ENCODE peak calls at places on chromosomes 1 and 21, in seven cellular contexts. K is RWPE2; W is CD4-positive, alpha-beta memory T cell; I is psoas muscle; L is right lobe of liver; C is CD4-positive, CD25-positive, alpha-beta regulatory T cell; H is aorta. P is an unnamed sample.
A peak's percentile ranks its signal among the peaks of the same experiment; 100 is the strongest.

GRCh38 chr1:100528861-100529260 is 9.1 kb upstream of the GPR88 start:
- DNase-seq in H (no peak), W (no peak), K (no peak), C (no peak), I (no peak), L (no peak), P (no peak)

GRCh38 chr1:246647113-246647512 is 77.1 kb upstream of the SCCPDH start:
- DNase-seq in H (no peak), C (no peak), K (no peak), L (no peak), I (peak; percentile 77), W (no peak), P (no peak)

GRCh38 chr1:110667766-110668165 is 7.0 kb downstream of the KCNA3 start:
- DNase-seq in I (no peak), H (no peak), C (no peak), L (no peak), W (no peak), K (no peak), P (no peak)

GRCh38 chr1:154961207-154961496 is 430 bp downstream of the PYGO2 start:
- DNase-seq in L (no peak), C (no peak), I (no peak), H (no peak), K (no peak), W (no peak), P (no peak)

GRCh38 chr1:11387829-11388228 is 91.1 kb upstream of the DISP3 start:
- DNase-seq in C (no peak), K (no peak), H (no peak), I (no peak), L (no peak), W (no peak), P (no peak)

GRCh38 chr1:212650228-212650627 is 41.7 kb downstream of the ATF3 start:
- DNase-seq in C (no peak), H (no peak), I (no peak), W (no peak), L (no peak), K (no peak), P (no peak)

GRCh38 chr1:180268556-180269044 is 38.5 kb downstream of the LHX4 start:
- DNase-seq in C (no peak), I (no peak), K (no peak), W (no peak), L (no peak), H (peak; percentile 6), P (no peak)

GRCh38 chr21:46323227-46323709 is 402 bp downstream of the C21orf58 start:
- DNase-seq in I (no peak), L (no peak), C (no peak), H (no peak), W (no peak), K (no peak), P (no peak)

GRCh38 chr21:42556476-42556875 is 42.8 kb downstream of the SLC37A1 start:
- DNase-seq in C (no peak), H (peak; percentile 59), K (no peak), I (no peak), L (no peak), W (no peak), P (no peak)

GRCh38 chr1:208111646-208112200 is 132.5 kb downstream of the PLXNA2 start:
- DNase-seq in I (no peak), W (no peak), L (no peak), H (no peak), C (no peak), K (no peak), P (no peak)

GRCh38 chr1:239558559-239558958 is 172.2 kb downstream of the CHRM3 start:
- DNase-seq in I (no peak), W (no peak), H (no peak), C (no peak), L (no peak), K (no peak), P (no peak)

GRCh38 chr1:24725209-24725651 is 20.0 kb upstream of the CLIC4 start:
- DNase-seq in L (no peak), K (no peak), W (no peak), C (no peak), I (no peak), H (no peak), P (no peak)

GRCh38 chr1:80217377-80217986 is 1211.0 kb upstream of the ADGRL4 start:
- DNase-seq in K (no peak), W (no peak), L (no peak), H (no peak), I (no peak), C (no peak), P (no peak)

GRCh38 chr1:45470306-45470798 is 20.6 kb downstream of the TESK2 start:
- DNase-seq in C (no peak), H (no peak), I (no peak), K (no peak), W (no peak), L (no peak), P (no peak)

GRCh38 chr1:162335126-162335525 is 41.5 kb downstream of the SPATA46 start:
- DNase-seq in L (no peak), W (no peak), C (no peak), I (no peak), K (no peak), H (no peak), P (no peak)

GRCh38 chr21:34367320-34367935 is 3.6 kb downstream of the KCNE2 start:
- DNase-seq in W (peak; percentile 34), K (no peak), H (no peak), C (peak; percentile 25), I (no peak), L (no peak), P (no peak)

DNA sequence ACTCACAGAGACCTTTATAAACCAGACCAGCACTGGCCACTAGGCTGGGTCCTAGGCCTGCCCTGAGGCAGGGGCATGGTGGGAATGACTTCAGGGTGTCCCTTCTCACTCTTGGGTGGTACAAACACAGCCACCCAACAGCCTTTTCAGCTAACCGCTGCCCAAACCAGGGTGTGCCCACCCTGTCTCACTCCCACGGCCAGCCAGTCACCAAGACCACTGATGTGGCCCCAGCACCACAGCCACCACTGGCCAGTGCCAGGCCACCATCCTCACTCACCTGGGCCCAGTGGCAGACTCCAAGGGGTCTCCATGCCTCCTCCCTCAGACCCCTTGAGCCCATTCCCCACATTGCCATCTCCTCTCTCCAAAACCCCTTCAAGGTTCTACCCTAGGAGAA is 27.8 kb downstream of the TAS1R2 start:
- DNase-seq in I (no peak), H (peak; percentile 62), W (no peak), C (no peak), K (no peak), L (no peak), P (no peak)
- H3K4me1 ChIP-seq in I (no peaks in the 10 kb centered on the region), H (no peaks in the 10 kb centered on the region), W (no peaks in the 10 kb centered on the region), C (no peaks in the 10 kb centered on the region), K (no peaks in the 10 kb centered on the region), L (no peaks in the 10 kb centered on the region), P (no peaks in the 10 kb centered on the region)

GRCh38 chr1:40849801-40850592 is 12.2 kb downstream of the CITED4 start:
- DNase-seq in W (peak; percentile 78), K (no peak), H (no peak), C (peak; percentile 77), L (peak; percentile 78), I (peak; percentile 79), P (peak; percentile 88)
- H3K27ac ChIP-seq in W (no peak overlapping the region), K (no peak overlapping the region), H (no peak overlapping the region), C (no peak overlapping the region), L (no peak overlapping the region), I (no peak overlapping the region), P (no peak overlapping the region)

GRCh38 chr21:38478782-38479181 is 19.5 kb downstream of the ERG start:
- DNase-seq in H (no peak), I (no peak), C (no peak), K (peak; percentile 79), L (no peak), W (no peak), P (no peak)

GRCh38 chr21:38476385-38476784 is 21.9 kb downstream of the ERG start:
- DNase-seq in H (no peak), C (no peak), I (no peak), K (no peak), L (no peak), W (no peak), P (no peak)

GRCh38 chr21:38477241-38477640 is 21.0 kb downstream of the ERG start:
- DNase-seq in K (no peak), I (no peak), C (no peak), W (no peak), L (no peak), H (no peak), P (no peak)

GRCh38 chr21:38475519-38475918 is 22.8 kb downstream of the ERG start:
- DNase-seq in L (no peak), I (no peak), C (no peak), W (no peak), K (no peak), H (no peak), P (no peak)

DNA sequence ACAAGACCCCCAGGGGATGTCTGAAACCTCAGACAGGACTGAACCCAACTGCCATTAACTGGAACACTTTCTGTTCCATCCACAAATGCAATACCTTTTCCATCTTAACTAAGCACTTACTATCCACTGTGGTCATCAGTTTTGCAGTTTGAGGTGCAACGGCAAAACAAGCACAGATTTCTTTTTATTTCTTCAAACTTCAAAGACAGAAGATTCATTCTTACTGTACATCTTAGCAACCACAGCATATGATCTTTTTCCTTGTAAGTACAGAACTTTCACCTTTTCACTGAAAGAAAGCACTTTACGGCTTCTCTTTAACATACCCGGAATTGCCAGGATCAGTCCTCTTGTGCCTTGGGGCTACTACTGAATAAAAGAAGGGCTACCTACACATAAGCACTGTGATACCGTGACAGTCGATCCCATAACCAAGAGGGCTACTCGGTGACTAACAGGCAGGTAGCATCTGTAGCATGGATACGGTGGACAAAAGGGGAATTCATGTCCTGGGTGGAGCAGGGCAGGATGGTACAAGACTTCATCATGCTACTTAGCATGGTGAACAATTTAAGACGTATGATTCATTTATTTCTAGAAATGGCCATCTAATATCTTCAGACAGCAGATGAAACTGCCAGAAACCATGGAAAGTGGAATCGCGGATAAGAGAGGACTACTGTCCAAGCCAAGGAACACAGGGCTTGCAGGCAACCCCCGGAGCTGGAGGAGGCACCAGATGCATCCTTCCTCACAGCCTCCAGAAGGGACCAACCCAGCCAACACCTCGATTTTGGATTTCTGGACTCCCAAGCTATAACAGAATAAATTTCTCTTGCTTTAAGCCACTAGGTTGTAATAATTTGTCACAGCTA is 18.4 kb downstream of the ERG start:
- DNase-seq in H (no peak), W (no peak), I (no peak), K (no peak), L (no peak), C (no peak), P (no peak)
- H3K4me1 ChIP-seq in H (peaks cover 1% of the 10 kb centered on the region), W (no peaks in the 10 kb centered on the region), I (no peaks in the 10 kb centered on the region), K (peaks cover 48% of the 10 kb centered on the region), L (no peaks in the 10 kb centered on the region), C (no peaks in the 10 kb centered on the region), P (peaks cover 55% of the 10 kb centered on the region)

GRCh38 chr1:228977741-228978140 is 242.5 kb downstream of the RHOU start:
- DNase-seq in L (no peak), W (no peak), H (no peak), I (no peak), K (no peak), C (no peak), P (no peak)

GRCh38 chr1:228980232-228980969 is 245.1 kb downstream of the RHOU start:
- DNase-seq in L (no peak), C (no peak), H (no peak), I (no peak), W (no peak), K (no peak), P (no peak)

GRCh38 chr1:228979774-228980173 is 244.5 kb downstream of the RHOU start:
- DNase-seq in I (no peak), C (no peak), L (no peak), W (no peak), H (no peak), K (no peak), P (no peak)

GRCh38 chr1:228978486-228979324 is 243.4 kb downstream of the RHOU start:
- DNase-seq in W (no peak), H (no peak), I (peak; percentile 61), C (no peak), L (peak; percentile 83), K (no peak), P (no peak)

GRCh38 chr1:228979325-228979699 is 244.0 kb downstream of the RHOU start:
- DNase-seq in C (no peak), I (no peak), H (no peak), W (no peak), L (no peak), K (no peak), P (no peak)
- H3K27ac ChIP-seq in C (no peak overlapping the region), I (no peak overlapping the region), H (no peak overlapping the region), W (no peak overlapping the region), L (no peak overlapping the region), K (no peak overlapping the region), P (no peak overlapping the region)